ENCODE peak calls at places on chromosomes 1 and 21, in seven cellular contexts. M, S, E, A, C, B and O are unnamed samples.
A peak's percentile ranks its signal among the peaks of the same experiment; 100 is the strongest.

GRCh38 chr1:197465528-197466205 is 197.6 kb downstream of the CRB1 start:
- DNase-seq in A (no peak), S (no peak), E (no peak), C (no peak), B (no peak), M (no peak), O (no peak)

GRCh38 chr1:204834752-204835151 is 35.9 kb upstream of the NFASC start:
- DNase-seq in M (no peak), E (no peak), A (no peak), B (no peak), S (no peak), C (no peak), O (no peak)

GRCh38 chr1:248892590-248892989 is 13.4 kb upstream of the PGBD2 start:
- DNase-seq in M (no peak), B (no peak), E (no peak), C (no peak), S (no peak), A (no peak), O (no peak)

GRCh38 chr1:7560601-7561181 is 210.4 kb upstream of the VAMP3 start:
- DNase-seq in M (no peak), S (peak; percentile 43), A (no peak), C (no peak), B (no peak), E (no peak), O (no peak)

GRCh38 chr1:3455630-3456448 is 1.4 kb downstream of the ARHGEF16 start:
- DNase-seq in C (no peak), S (peak; percentile 29), E (no peak), A (no peak), M (no peak), B (peak; percentile 16), O (no peak)

GRCh38 chr1:204242920-204243319 is 29.1 kb upstream of the GOLT1A start:
- DNase-seq in E (no peak), S (peak; percentile 40), A (no peak), C (no peak), B (no peak), M (no peak), O (no peak)

GRCh38 chr1:24387636-24388035 is 25.9 kb downstream of the STPG1 start:
- DNase-seq in B (no peak), C (no peak), E (no peak), A (no peak), S (no peak), M (no peak), O (no peak)

GRCh38 chr1:165632491-165632890 is 1.5 kb downstream of the MGST3 start:
- DNase-seq in E (no peak), S (no peak), B (no peak), C (no peak), M (no peak), A (no peak), O (no peak)

GRCh38 chr1:166679369-166679768 is 159.9 kb upstream of the POGK start:
- DNase-seq in M (no peak), S (no peak), C (no peak), B (no peak), A (no peak), E (no peak), O (no peak)

GRCh38 chr1:164760585-164760968 is 201.6 kb downstream of the PBX1 start:
- DNase-seq in E (no peak), B (no peak), S (no peak), C (no peak), M (no peak), A (no peak), O (no peak)

GRCh38 chr21:28138272-28138671 is 854.4 kb downstream of the LTN1 start:
- DNase-seq in S (no peak), E (no peak), A (no peak), M (no peak), C (no peak), B (no peak), O (no peak)

GRCh38 chr21:33968998-33969353 is 53.4 kb upstream of the ATP5PO start:
- DNase-seq in A (no peak), E (no peak), C (no peak), M (no peak), B (no peak), S (no peak), O (no peak)

GRCh38 chr1:4652631-4653327 is 1.6 kb upstream of the AJAP1 start:
- DNase-seq in C (peak; percentile 76), M (no peak), S (peak; percentile 74), A (peak; percentile 69), B (peak; percentile 61), E (peak; percentile 39), O (no peak)

GRCh38 chr1:158022554-158023278 is 29.3 kb downstream of the KIRREL1 start:
- DNase-seq in A (no peak), S (no peak), B (no peak), M (peak; percentile 79), C (no peak), E (no peak), O (no peak)

GRCh38 chr1:5949761-5950100 is 42.5 kb downstream of the NPHP4 start:
- DNase-seq in C (no peak), E (no peak), A (no peak), S (no peak), B (no peak), M (no peak), O (no peak)

GRCh38 chr1:5949074-5949760 is 43.0 kb downstream of the NPHP4 start:
- DNase-seq in S (no peak), C (no peak), A (no peak), M (no peak), E (no peak), B (no peak), O (no peak)

GRCh38 chr1:5947978-5948680 is 44.1 kb downstream of the NPHP4 start:
- DNase-seq in A (no peak), M (no peak), B (no peak), C (peak; percentile 12), E (no peak), S (no peak), O (no peak)

GRCh38 chr1:5947071-5947821 is 45.0 kb downstream of the NPHP4 start:
- DNase-seq in C (no peak), S (no peak), E (no peak), B (no peak), A (no peak), M (no peak), O (no peak)

GRCh38 chr1:5948681-5949005 is 43.6 kb downstream of the NPHP4 start:
- DNase-seq in C (no peak), S (no peak), M (no peak), E (no peak), B (no peak), A (no peak), O (no peak)
- H3K27ac ChIP-seq in C (no peak overlapping the region), S (no peak overlapping the region), M (no peak overlapping the region), E (no peak overlapping the region), B (no peak overlapping the region), A (no peak overlapping the region), O (no peak overlapping the region)

DNA sequence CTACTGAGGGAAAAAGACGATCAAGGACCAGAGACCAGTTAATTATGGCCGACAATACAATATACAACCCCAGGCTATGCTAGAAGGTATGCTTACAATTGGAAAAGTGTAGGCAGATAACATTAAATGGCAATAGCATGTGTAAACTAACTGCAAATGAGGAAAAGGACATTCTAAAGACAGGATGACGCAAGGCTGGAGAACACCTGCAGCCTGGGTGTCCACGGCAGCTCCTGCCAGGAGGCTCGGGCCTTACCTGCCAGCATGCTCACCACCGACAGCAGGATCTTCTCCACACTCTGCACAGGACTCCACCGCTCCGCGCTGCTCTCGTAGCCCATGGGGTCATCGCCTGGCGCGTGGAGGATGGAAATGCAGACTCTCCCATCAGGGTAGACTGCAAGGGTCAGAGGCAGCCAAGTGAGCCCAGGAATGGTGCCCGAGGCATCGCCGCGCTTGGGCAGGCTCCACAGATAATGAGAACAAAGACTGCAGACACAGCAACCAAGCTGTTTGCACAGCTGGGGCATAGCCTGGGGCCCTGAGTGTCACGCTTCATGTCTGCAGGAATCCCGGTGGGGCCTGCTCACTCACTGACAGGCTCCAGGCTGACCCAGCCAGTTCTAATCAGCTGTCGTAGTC is 28.2 kb downstream of the UBE2G2 start:
- DNase-seq in S (no peak), C (no peak), A (no peak), E (no peak), B (no peak), M (no peak), O (no peak)
- H3K27ac ChIP-seq in S (no peak overlapping the region), C (no peak overlapping the region), A (no peak overlapping the region), E (no peak overlapping the region), B (no peak overlapping the region), M (no peak overlapping the region), O (no peak overlapping the region)

GRCh38 chr1:58710190-58710589 is 10.3 kb upstream of the MYSM1 start:
- DNase-seq in M (no peak), E (no peak), A (no peak), B (no peak), C (no peak), S (no peak), O (no peak)
- H3K27ac ChIP-seq in M (no peak overlapping the region), E (no peak overlapping the region), A (no peak overlapping the region), B (no peak overlapping the region), C (no peak overlapping the region), S (no peak overlapping the region), O (no peak overlapping the region)

DNA sequence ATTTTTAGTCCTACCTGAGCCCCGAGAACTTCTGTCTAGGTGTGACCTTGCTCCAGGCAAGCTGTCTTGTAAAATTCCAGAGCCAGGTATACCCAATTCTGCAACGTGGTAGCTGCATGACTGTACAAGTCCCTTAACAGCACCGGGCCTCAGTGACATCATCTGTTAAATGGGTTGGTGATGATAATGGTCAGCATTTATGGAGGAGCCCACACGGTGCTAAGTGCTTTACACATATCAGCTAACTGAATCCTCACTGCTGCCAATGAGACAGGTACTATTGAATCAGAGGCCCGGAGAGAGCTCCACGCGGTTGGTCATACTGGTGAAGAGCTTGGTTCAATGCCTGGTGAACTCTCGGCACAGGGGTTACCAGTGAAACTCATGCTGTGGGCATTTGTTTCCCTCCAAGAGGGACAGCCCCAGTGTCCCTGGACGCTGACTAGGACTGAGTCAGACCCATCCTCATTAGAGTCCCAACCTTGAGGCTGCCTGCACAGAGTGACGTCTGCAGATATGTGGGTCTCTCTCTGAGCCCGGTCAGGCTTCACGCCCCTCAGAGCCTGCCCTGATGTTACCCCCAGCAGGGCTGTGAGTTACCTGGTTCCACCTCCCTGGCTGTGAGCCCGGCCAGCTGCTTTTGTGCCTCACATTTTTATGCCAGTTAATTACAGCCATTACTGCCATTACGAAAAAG is 37.0 kb upstream of the PADI1 start:
- DNase-seq in B (no peak), S (no peak), C (no peak), A (no peak), E (no peak), M (no peak), O (no peak)
- H3K27ac ChIP-seq in B (no peak overlapping the region), S (no peak overlapping the region), C (no peak overlapping the region), A (no peak overlapping the region), E (no peak overlapping the region), M (no peak overlapping the region), O (no peak overlapping the region)

GRCh38 chr1:109371271-109371739 is 26.4 kb downstream of the SORT1 start:
- DNase-seq in S (no peak), B (no peak), E (peak; percentile 70), M (peak; percentile 74), A (no peak), C (no peak), O (no peak)
- H3K27ac ChIP-seq in S (peak overlapping the region; percentile 97), B (no peak overlapping the region), E (no peak overlapping the region), M (peak overlapping the region; percentile 92), A (peak overlapping the region; percentile 73), C (peak overlapping the region; percentile 10), O (peak overlapping the region; percentile 99)

GRCh38 chr1:25697426-25698220 is 81.0 kb downstream of the MAN1C1 start:
- DNase-seq in E (no peak), S (no peak), B (no peak), C (no peak), A (no peak), M (no peak), O (no peak)
- H3K27ac ChIP-seq in E (no peak overlapping the region), S (peak overlapping the region; percentile 80), B (no peak overlapping the region), C (no peak overlapping the region), A (no peak overlapping the region), M (peak overlapping the region; percentile 86), O (peak overlapping the region; percentile 69)